ENCODE peak calls at places on chromosomes 11 and 22, in ten cellular contexts. One of them, this sample, is unnamed.

GRCh38 chr11:8327761-8328192 is 64.1 kb upstream of the LMO1 start:
- DNase-seq in astrocyte of the spinal cord: no peak
- DNase-seq in K562: no peak
- DNase-seq in body of pancreas: no peak
- DNase-seq in fibroblast of lung: no peak
- DNase-seq in bronchial epithelial cell: no peak
- DNase-seq in MCF 10A: no peak
- DNase-seq in lower lobe of right lung: no peak
- DNase-seq in psoas muscle: no peak
- DNase-seq in endodermal cell: no peak
- DNase-seq in this sample: no peak

GRCh38 chr11:116563028-116563712 is 209.6 kb downstream of the BUD13 start:
- DNase-seq in astrocyte of the spinal cord: peak; percentile 44
- DNase-seq in K562: no peak
- DNase-seq in body of pancreas: peak; percentile 48
- DNase-seq in fibroblast of lung: no peak
- DNase-seq in bronchial epithelial cell: peak; percentile 5
- DNase-seq in MCF 10A: peak; percentile 10
- DNase-seq in lower lobe of right lung: peak; percentile 61
- DNase-seq in psoas muscle: no peak
- DNase-seq in endodermal cell: no peak
- DNase-seq in this sample: no peak

GRCh38 chr11:44003736-44004451 is 43.9 kb upstream of the ACCSL start:
- DNase-seq in astrocyte of the spinal cord: no peak
- DNase-seq in K562: no peak
- DNase-seq in body of pancreas: no peak
- DNase-seq in fibroblast of lung: no peak
- DNase-seq in bronchial epithelial cell: no peak
- DNase-seq in MCF 10A: no peak
- DNase-seq in lower lobe of right lung: no peak
- DNase-seq in psoas muscle: no peak
- DNase-seq in endodermal cell: no peak
- DNase-seq in this sample: no peak

GRCh38 chr11:64146036-64146943 is 19.6 kb downstream of the MACROD1 start:
- DNase-seq in astrocyte of the spinal cord: no peak
- DNase-seq in K562: peak; percentile 83
- DNase-seq in body of pancreas: peak; percentile 67
- DNase-seq in fibroblast of lung: peak; percentile 35
- DNase-seq in bronchial epithelial cell: peak; percentile 26
- DNase-seq in MCF 10A: peak; percentile 49
- DNase-seq in lower lobe of right lung: peak; percentile 78
- DNase-seq in psoas muscle: peak; percentile 45
- DNase-seq in endodermal cell: peak; percentile 91
- DNase-seq in this sample: no peak

GRCh38 chr11:11973866-11974265 is 34.6 kb downstream of the DKK3 start:
- DNase-seq in astrocyte of the spinal cord: no peak
- DNase-seq in K562: no peak
- DNase-seq in body of pancreas: no peak
- DNase-seq in fibroblast of lung: no peak
- DNase-seq in bronchial epithelial cell: no peak
- DNase-seq in MCF 10A: no peak
- DNase-seq in lower lobe of right lung: no peak
- DNase-seq in psoas muscle: no peak
- DNase-seq in endodermal cell: no peak
- DNase-seq in this sample: no peak

GRCh38 chr22:45268958-45269844 is 15.5 kb upstream of the UPK3A start:
- DNase-seq in astrocyte of the spinal cord: peak; percentile 59
- DNase-seq in K562: peak; percentile 86
- DNase-seq in body of pancreas: peak; percentile 85
- DNase-seq in fibroblast of lung: peak; percentile 72
- DNase-seq in bronchial epithelial cell: peak; percentile 17
- DNase-seq in MCF 10A: peak; percentile 67
- DNase-seq in lower lobe of right lung: peak; percentile 90
- DNase-seq in psoas muscle: peak; percentile 85
- DNase-seq in endodermal cell: peak; percentile 96
- DNase-seq in this sample: peak; percentile 96

GRCh38 chr22:40960137-40960536 is 9.0 kb downstream of the RBX1 start:
- DNase-seq in astrocyte of the spinal cord: no peak
- DNase-seq in K562: no peak
- DNase-seq in body of pancreas: no peak
- DNase-seq in fibroblast of lung: no peak
- DNase-seq in bronchial epithelial cell: peak; percentile 31
- DNase-seq in MCF 10A: no peak
- DNase-seq in lower lobe of right lung: no peak
- DNase-seq in psoas muscle: no peak
- DNase-seq in endodermal cell: no peak
- DNase-seq in this sample: no peak

GRCh38 chr11:73982595-73982989 is at the start of gene UCP2:
- DNase-seq in astrocyte of the spinal cord: no peak
- DNase-seq in K562: peak; percentile 91
- DNase-seq in body of pancreas: peak; percentile 75
- DNase-seq in fibroblast of lung: peak; percentile 73
- DNase-seq in bronchial epithelial cell: no peak
- DNase-seq in MCF 10A: no peak
- DNase-seq in lower lobe of right lung: peak; percentile 94
- DNase-seq in psoas muscle: peak; percentile 91
- DNase-seq in endodermal cell: peak; percentile 92
- DNase-seq in this sample: peak; percentile 64

GRCh38 chr22:27680636-27681035 is 120.9 kb downstream of the MN1 start:
- DNase-seq in astrocyte of the spinal cord: no peak
- DNase-seq in K562: no peak
- DNase-seq in body of pancreas: no peak
- DNase-seq in fibroblast of lung: no peak
- DNase-seq in bronchial epithelial cell: no peak
- DNase-seq in MCF 10A: no peak
- DNase-seq in lower lobe of right lung: no peak
- DNase-seq in psoas muscle: no peak
- DNase-seq in endodermal cell: no peak
- DNase-seq in this sample: no peak

GRCh38 chr11:27452147-27452546 is 20.4 kb downstream of the LGR4 start:
- DNase-seq in astrocyte of the spinal cord: no peak
- DNase-seq in K562: no peak
- DNase-seq in body of pancreas: no peak
- DNase-seq in fibroblast of lung: no peak
- DNase-seq in bronchial epithelial cell: no peak
- DNase-seq in MCF 10A: peak; percentile 51
- DNase-seq in lower lobe of right lung: no peak
- DNase-seq in psoas muscle: no peak
- DNase-seq in endodermal cell: no peak
- DNase-seq in this sample: no peak

GRCh38 chr11:86873573-86874083 is 73.3 kb downstream of the PRSS23 start:
- DNase-seq in astrocyte of the spinal cord: no peak
- DNase-seq in K562: no peak
- DNase-seq in body of pancreas: no peak
- DNase-seq in fibroblast of lung: no peak
- DNase-seq in bronchial epithelial cell: peak; percentile 7
- DNase-seq in MCF 10A: no peak
- DNase-seq in lower lobe of right lung: no peak
- DNase-seq in psoas muscle: no peak
- DNase-seq in endodermal cell: no peak
- DNase-seq in this sample: no peak

GRCh38 chr22:41745968-41746367 is 46.7 kb downstream of the MEI1 start:
- DNase-seq in astrocyte of the spinal cord: no peak
- DNase-seq in K562: no peak
- DNase-seq in body of pancreas: no peak
- DNase-seq in fibroblast of lung: no peak
- DNase-seq in bronchial epithelial cell: no peak
- DNase-seq in MCF 10A: no peak
- DNase-seq in lower lobe of right lung: no peak
- DNase-seq in psoas muscle: no peak
- DNase-seq in endodermal cell: no peak
- DNase-seq in this sample: no peak

GRCh38 chr22:43053176-43053575 is 36.0 kb downstream of the TTLL1 start:
- DNase-seq in astrocyte of the spinal cord: no peak
- DNase-seq in K562: no peak
- DNase-seq in body of pancreas: no peak
- DNase-seq in fibroblast of lung: no peak
- DNase-seq in bronchial epithelial cell: no peak
- DNase-seq in MCF 10A: no peak
- DNase-seq in lower lobe of right lung: no peak
- DNase-seq in psoas muscle: no peak
- DNase-seq in endodermal cell: peak; percentile 66
- DNase-seq in this sample: no peak
- TF ChIP-seq CTCF in astrocyte of the spinal cord: peak; percentile 18
- TF ChIP-seq CTCF in K562: peak; percentile 26
- TF ChIP-seq CTCF in body of pancreas: no peak
- TF ChIP-seq CTCF in fibroblast of lung: no peak
- TF ChIP-seq CTCF in bronchial epithelial cell: no peak
- TF ChIP-seq CTCF in MCF 10A: no peak
- TF ChIP-seq CTCF in lower lobe of right lung: peak; percentile 7
- TF ChIP-seq CTCF in psoas muscle: no peak
- TF ChIP-seq CTCF in endodermal cell: peak; percentile 74
- TF ChIP-seq CTCF in this sample: peak; percentile 38

DNA sequence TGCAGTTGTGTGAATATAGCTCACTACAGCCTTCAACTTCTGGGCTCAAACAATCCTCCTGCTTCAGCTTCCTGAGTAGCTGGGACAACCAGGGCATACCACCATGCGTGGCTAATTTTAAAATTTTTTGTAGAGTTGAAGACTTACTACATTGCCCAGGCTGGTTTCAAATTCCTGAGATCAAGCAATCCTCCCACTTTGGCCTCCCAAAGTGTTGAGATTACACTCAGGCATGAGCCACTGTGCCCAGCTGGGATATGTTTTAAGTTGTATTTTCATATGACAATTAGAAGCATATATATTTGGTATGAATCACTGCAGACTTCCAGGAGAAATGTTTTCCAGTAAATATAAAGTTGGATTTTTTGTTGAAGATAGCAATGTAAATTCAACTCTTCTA is 15.4 kb downstream of the DDX10 start:
- DNase-seq in astrocyte of the spinal cord: no peak
- DNase-seq in K562: no peak
- DNase-seq in body of pancreas: no peak
- DNase-seq in fibroblast of lung: peak; percentile 24
- DNase-seq in bronchial epithelial cell: no peak
- DNase-seq in MCF 10A: no peak
- DNase-seq in lower lobe of right lung: no peak
- DNase-seq in psoas muscle: no peak
- DNase-seq in endodermal cell: no peak
- DNase-seq in this sample: no peak
- TF ChIP-seq CTCF in astrocyte of the spinal cord: no peak
- TF ChIP-seq CTCF in K562: no peak
- TF ChIP-seq CTCF in body of pancreas: no peak
- TF ChIP-seq CTCF in fibroblast of lung: no peak
- TF ChIP-seq CTCF in bronchial epithelial cell: no peak
- TF ChIP-seq CTCF in MCF 10A: no peak
- TF ChIP-seq CTCF in lower lobe of right lung: no peak
- TF ChIP-seq CTCF in psoas muscle: no peak
- TF ChIP-seq CTCF in endodermal cell: no peak
- TF ChIP-seq CTCF in this sample: no peak

GRCh38 chr11:72348250-72348649 is 86.1 kb downstream of the CLPB start:
- DNase-seq in astrocyte of the spinal cord: no peak
- DNase-seq in K562: no peak
- DNase-seq in body of pancreas: no peak
- DNase-seq in fibroblast of lung: no peak
- DNase-seq in bronchial epithelial cell: no peak
- DNase-seq in MCF 10A: no peak
- DNase-seq in lower lobe of right lung: no peak
- DNase-seq in psoas muscle: no peak
- DNase-seq in endodermal cell: no peak
- DNase-seq in this sample: no peak
- TF ChIP-seq CTCF in astrocyte of the spinal cord: peak; percentile 3
- TF ChIP-seq CTCF in K562: peak; percentile 16
- TF ChIP-seq CTCF in body of pancreas: no peak
- TF ChIP-seq CTCF in fibroblast of lung: no peak
- TF ChIP-seq CTCF in bronchial epithelial cell: no peak
- TF ChIP-seq CTCF in MCF 10A: no peak
- TF ChIP-seq CTCF in lower lobe of right lung: no peak
- TF ChIP-seq CTCF in psoas muscle: no peak
- TF ChIP-seq CTCF in endodermal cell: peak; percentile 45
- TF ChIP-seq CTCF in this sample: peak; percentile 14

DNA sequence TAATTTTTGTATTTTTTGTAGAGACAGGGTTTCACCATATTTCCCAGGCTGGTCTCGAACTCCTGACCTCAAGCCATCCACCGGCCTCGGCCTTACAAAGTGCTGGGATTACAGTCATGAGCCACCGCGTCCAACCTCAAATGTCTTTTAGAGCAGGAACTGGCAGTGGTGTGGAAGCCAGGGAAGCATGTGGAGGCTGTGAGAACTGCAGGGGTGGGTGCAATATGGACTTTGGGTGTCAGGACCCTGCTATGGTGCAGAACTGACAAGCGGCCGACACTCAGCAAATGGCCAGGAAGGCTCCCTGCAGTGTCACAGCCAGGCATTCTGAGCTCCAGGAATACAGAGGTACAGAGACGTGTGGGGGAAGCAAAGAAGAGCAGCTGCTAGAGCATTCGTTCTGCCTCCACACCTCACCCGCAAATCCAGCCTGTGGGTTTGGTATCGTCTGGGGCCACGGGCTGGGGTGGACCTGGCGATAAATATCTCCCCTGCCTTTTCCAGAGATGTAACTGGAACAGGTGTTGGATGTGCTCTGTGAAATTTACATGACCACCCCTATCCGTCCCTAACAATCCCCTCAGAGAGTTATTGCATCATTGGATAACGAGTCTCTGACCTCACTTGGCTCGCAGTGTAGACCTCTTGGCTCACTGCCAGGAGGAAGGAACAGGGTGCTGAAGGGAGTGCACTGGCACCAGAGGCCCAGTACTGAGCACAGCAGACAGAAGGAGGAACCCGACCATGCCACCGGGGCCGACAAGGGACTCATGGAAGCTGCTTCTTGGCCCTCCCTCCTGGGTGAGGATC is 624.7 kb upstream of the B3GAT1 start:
- DNase-seq in astrocyte of the spinal cord: no peak
- DNase-seq in K562: no peak
- DNase-seq in body of pancreas: no peak
- DNase-seq in fibroblast of lung: no peak
- DNase-seq in bronchial epithelial cell: no peak
- DNase-seq in MCF 10A: no peak
- DNase-seq in lower lobe of right lung: no peak
- DNase-seq in psoas muscle: no peak
- DNase-seq in endodermal cell: no peak
- DNase-seq in this sample: no peak
- TF ChIP-seq CTCF in astrocyte of the spinal cord: no peak
- TF ChIP-seq CTCF in K562: no peak
- TF ChIP-seq CTCF in body of pancreas: no peak
- TF ChIP-seq CTCF in fibroblast of lung: no peak
- TF ChIP-seq CTCF in bronchial epithelial cell: no peak
- TF ChIP-seq CTCF in MCF 10A: no peak
- TF ChIP-seq CTCF in lower lobe of right lung: no peak
- TF ChIP-seq CTCF in psoas muscle: no peak
- TF ChIP-seq CTCF in endodermal cell: no peak
- TF ChIP-seq CTCF in this sample: no peak

DNA sequence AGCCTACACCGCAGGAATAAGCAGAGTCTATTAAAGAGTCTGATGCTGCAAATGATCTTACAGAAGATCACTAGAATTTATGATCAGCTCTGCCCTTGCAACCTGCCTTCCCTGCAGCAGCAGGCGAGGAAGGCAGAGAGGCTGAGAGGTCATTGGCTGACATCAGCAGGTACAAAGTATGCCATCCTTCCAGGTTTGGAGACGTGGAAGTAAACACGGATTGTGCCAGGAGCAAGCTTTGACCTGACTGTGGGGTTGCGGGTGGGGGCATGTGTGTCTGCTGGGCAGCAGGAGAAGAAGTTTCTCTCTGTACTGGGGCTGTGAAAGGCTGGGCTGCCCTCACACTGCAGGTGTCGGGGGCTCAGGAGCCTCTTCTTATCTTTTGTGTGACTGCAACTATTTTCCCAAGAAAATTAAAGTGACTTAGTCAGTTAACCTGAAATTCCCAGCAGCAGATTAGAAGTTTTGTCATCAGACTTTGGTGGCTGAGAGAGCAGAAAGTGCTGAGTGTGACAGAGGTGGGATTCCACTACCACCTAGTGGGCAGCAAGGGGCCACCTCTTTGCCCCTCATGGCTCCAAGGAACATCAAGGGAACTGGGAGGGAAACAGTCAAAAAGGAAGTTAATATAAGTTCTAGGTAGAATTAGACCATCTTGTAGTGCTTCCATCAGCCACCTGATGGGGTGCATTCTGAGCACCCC is 565.9 kb downstream of the ETS1 start:
- DNase-seq in astrocyte of the spinal cord: no peak
- DNase-seq in K562: no peak
- DNase-seq in body of pancreas: no peak
- DNase-seq in fibroblast of lung: peak; percentile 31
- DNase-seq in bronchial epithelial cell: peak; percentile 53
- DNase-seq in MCF 10A: peak; percentile 28
- DNase-seq in lower lobe of right lung: no peak
- DNase-seq in psoas muscle: no peak
- DNase-seq in endodermal cell: peak; percentile 78
- DNase-seq in this sample: no peak
- TF ChIP-seq CTCF in astrocyte of the spinal cord: peak; percentile 44
- TF ChIP-seq CTCF in K562: no peak
- TF ChIP-seq CTCF in body of pancreas: no peak
- TF ChIP-seq CTCF in fibroblast of lung: peak; percentile 35
- TF ChIP-seq CTCF in bronchial epithelial cell: peak; percentile 25
- TF ChIP-seq CTCF in MCF 10A: peak; percentile 39
- TF ChIP-seq CTCF in lower lobe of right lung: peak; percentile 19
- TF ChIP-seq CTCF in psoas muscle: peak; percentile 14
- TF ChIP-seq CTCF in endodermal cell: peak; percentile 91
- TF ChIP-seq CTCF in this sample: peak; percentile 69

This sample was measured in progenitor cell of endocrine pancreas.